ENCODE peak calls at places on chromosomes 6 and 20, in eight cellular contexts. U, Y, T, B, Z, P, Q and C are unnamed samples.

GRCh38 chr6:44966449-44967091 is 361.6 kb upstream of the RUNX2 start:
- DNase-seq in Z (peak; percentile 64), Q (no peak), Y (no peak), B (peak; percentile 80), P (no peak), U (no peak), T (no peak), C (no peak)

GRCh38 chr6:75149696-75150095 is 56.2 kb downstream of the COL12A1 start:
- DNase-seq in Q (no peak), Y (no peak), T (no peak), Z (no peak), B (no peak), P (no peak), U (no peak), C (no peak)

GRCh38 chr6:9455794-9456193 is 959.1 kb downstream of the TFAP2A start:
- DNase-seq in Y (no peak), Z (no peak), U (no peak), Q (no peak), P (no peak), B (no peak), T (no peak), C (no peak)

GRCh38 chr6:115004982-115005381 is 662.2 kb upstream of the HS3ST5 start:
- DNase-seq in U (no peak), Y (no peak), B (no peak), Q (no peak), P (no peak), T (no peak), Z (no peak), C (no peak)

GRCh38 chr6:130293800-130294199 is 71.0 kb upstream of the SAMD3 start:
- DNase-seq in P (peak; percentile 51), T (peak; percentile 53), U (peak; percentile 49), Y (no peak), Z (peak; percentile 73), B (peak; percentile 79), Q (no peak), C (no peak)

GRCh38 chr20:38854654-38855066 is 49.2 kb downstream of the PPP1R16B start:
- DNase-seq in T (no peak), U (no peak), Q (no peak), Z (no peak), B (no peak), P (no peak), Y (no peak), C (no peak)

GRCh38 chr6:41315203-41315602 is 20.2 kb upstream of the NCR2 start:
- DNase-seq in Z (no peak), T (no peak), P (no peak), Y (no peak), B (no peak), U (no peak), Q (no peak), C (no peak)

GRCh38 chr20:51306521-51307358 is 235.8 kb downstream of the NFATC2 start:
- DNase-seq in U (peak; percentile 35), Q (no peak), P (peak; percentile 89), Z (peak; percentile 36), Y (peak; percentile 77), B (peak; percentile 69), T (peak; percentile 74), C (peak; percentile 89)

GRCh38 chr6:13248953-13249432 is 79.3 kb downstream of the TBC1D7 start:
- DNase-seq in Q (no peak), Y (no peak), B (no peak), Z (no peak), U (no peak), T (no peak), P (no peak), C (no peak)

GRCh38 chr6:6758915-6759654 is 170.6 kb downstream of the LY86 start:
- DNase-seq in B (peak; percentile 48), Z (peak; percentile 58), Q (no peak), P (peak; percentile 80), Y (peak; percentile 68), T (peak; percentile 50), U (peak; percentile 12), C (no peak)

GRCh38 chr6:4185419-4185818 is 50.0 kb upstream of the ECI2 start:
- DNase-seq in Q (no peak), P (no peak), T (no peak), Y (no peak), B (no peak), U (no peak), Z (no peak), C (no peak)

GRCh38 chr6:109165392-109165964 is 70.2 kb downstream of the CEP57L1 start:
- DNase-seq in U (peak; percentile 44), B (peak; percentile 47), P (no peak), Y (no peak), Q (no peak), T (no peak), Z (peak; percentile 48), C (no peak)

GRCh38 chr20:22312744-22313346 is 271.5 kb downstream of the FOXA2 start:
- DNase-seq in Y (peak; percentile 43), U (no peak), Z (no peak), P (peak; percentile 58), Q (no peak), B (peak; percentile 22), T (peak; percentile 7), C (no peak)

GRCh38 chr20:24987244-24987643 is 5.3 kb downstream of the APMAP start:
- DNase-seq in T (no peak), Q (no peak), Z (no peak), B (no peak), U (no peak), Y (no peak), P (no peak), C (peak; percentile 7)

GRCh38 chr6:89508755-89509563 is 76.0 kb downstream of the ANKRD6 start:
- DNase-seq in B (no peak), U (no peak), Y (no peak), Q (no peak), P (no peak), T (no peak), Z (no peak), C (no peak)

GRCh38 chr6:16239798-16240123 is 1.4 kb downstream of the GMPR start:
- DNase-seq in Q (no peak), Z (no peak), T (no peak), B (no peak), Y (no peak), U (no peak), P (no peak), C (no peak)

GRCh38 chr6:161813156-161813555 is 539.3 kb upstream of the AGPAT4 start:
- DNase-seq in Z (no peak), U (no peak), Y (no peak), Q (no peak), P (no peak), T (no peak), B (no peak), C (no peak)

GRCh38 chr6:92767101-92767500 is 652.3 kb downstream of the EPHA7 start:
- DNase-seq in U (no peak), P (no peak), T (no peak), Z (no peak), B (no peak), Y (no peak), Q (no peak), C (no peak)

GRCh38 chr20:9476637-9477036 is 37.8 kb upstream of the LAMP5 start:
- DNase-seq in Q (no peak), P (no peak), U (no peak), Y (no peak), T (no peak), Z (no peak), B (no peak), C (no peak)

GRCh38 chr6:129390900-129391299 is 319.1 kb downstream of the ARHGAP18 start:
- DNase-seq in Z (no peak), Q (no peak), B (no peak), Y (no peak), P (no peak), T (no peak), U (no peak), C (no peak)

GRCh38 chr6:37024665-37025337 is 19.3 kb downstream of the FGD2 start:
- DNase-seq in U (peak; percentile 34), B (no peak), T (no peak), Y (peak; percentile 46), Z (peak; percentile 19), Q (no peak), P (no peak), C (no peak)

GRCh38 chr6:66421570-66421969 is 714.5 kb upstream of the EYS start:
- DNase-seq in Y (no peak), B (no peak), U (no peak), Z (no peak), T (no peak), Q (no peak), P (peak; percentile 16), C (no peak)

GRCh38 chr20:18506744-18507143 is 996 bp upstream of the SEC23B start:
- DNase-seq in B (no peak), Z (no peak), P (no peak), T (no peak), Q (no peak), U (no peak), Y (no peak), C (no peak)

GRCh38 chr20:57061058-57061900 is 205.2 kb downstream of the BMP7 start:
- DNase-seq in U (no peak), Q (no peak), T (peak; percentile 14), P (no peak), B (peak; percentile 49), Y (no peak), Z (no peak), C (no peak)
- TF ChIP-seq CTCF in U (peak; percentile 51), Q (no peak), T (peak; percentile 72), P (no peak), B (peak; percentile 81), Y (no peak), Z (peak; percentile 58), C (peak; percentile 81)

GRCh38 chr6:157322792-157323113 is 566 bp downstream of the TMEM242 start:
- DNase-seq in U (no peak), Z (no peak), P (no peak), Y (no peak), B (no peak), T (no peak), Q (no peak), C (no peak)
- TF ChIP-seq CTCF in U (no peak), Z (no peak), P (no peak), Y (no peak), B (no peak), T (no peak), Q (no peak), C (no peak)

DNA sequence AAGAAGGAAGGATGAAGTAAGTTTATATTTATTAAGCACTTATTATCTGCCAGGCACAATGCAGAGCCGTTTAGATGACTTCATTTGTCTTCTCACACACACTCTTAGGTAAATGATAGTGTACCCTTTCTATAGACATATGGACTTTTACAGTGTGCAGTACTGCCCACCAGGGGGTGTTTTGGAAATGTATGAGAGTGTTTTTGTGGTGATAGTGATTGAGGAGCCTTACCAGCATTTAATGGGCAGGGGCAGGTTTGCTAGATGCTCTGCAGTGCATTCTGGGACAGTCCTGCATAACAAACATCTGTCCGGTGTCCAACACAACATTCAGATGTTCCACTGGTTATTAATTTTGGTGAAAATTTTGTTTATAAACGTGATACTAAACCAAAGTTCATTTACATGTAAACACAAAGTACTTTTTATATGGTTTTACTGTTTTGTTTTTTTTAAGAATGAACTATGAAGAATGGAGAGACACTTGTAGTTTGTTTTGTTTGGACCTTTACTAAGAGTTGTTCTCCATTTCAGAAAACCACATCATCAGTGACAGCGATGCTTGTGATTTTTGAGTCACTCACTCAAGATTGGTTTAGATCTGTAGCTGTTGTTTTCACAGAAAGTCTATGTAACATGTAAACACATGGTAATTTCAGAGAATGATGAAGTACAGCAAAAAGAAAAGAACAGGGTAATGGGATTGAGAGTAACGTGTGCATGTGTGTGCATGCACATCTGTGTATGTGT is 19.9 kb downstream of the KCNS1 start:
- DNase-seq in Y (no peak), B (peak; percentile 33), T (peak; percentile 16), Z (no peak), Q (no peak), P (no peak), U (no peak), C (no peak)
- TF ChIP-seq CTCF in Y (peak; percentile 13), B (peak; percentile 69), T (peak; percentile 71), Z (peak; percentile 80), Q (no peak), P (peak; percentile 8), U (peak; percentile 39), C (peak; percentile 62)

GRCh38 chr20:2237059-2237458 is 58.7 kb upstream of the TGM3 start:
- DNase-seq in T (no peak), U (peak; percentile 95), Z (peak; percentile 100), P (peak; percentile 73), Y (peak; percentile 19), B (peak; percentile 97), Q (no peak), C (no peak)
- TF ChIP-seq CTCF in T (no peak), U (peak; percentile 45), Z (peak; percentile 78), P (peak; percentile 28), Y (no peak), B (no peak), Q (no peak), C (no peak)